ENCODE peak calls at places on chromosomes 7 and 10, in eight cellular contexts. E, N, B, F, S, K, M and I are unnamed samples.

GRCh38 chr7:157789094-157789493 is 452.3 kb downstream of the DNAJB6 start:
- DNase-seq in B (no peak), F (no peak), M (peak), K (no peak), E (no peak), N (no peak), S (no peak), I (no peak)

GRCh38 chr10:71269301-71270288 is 49.5 kb upstream of the SLC29A3 start:
- DNase-seq in M (peak), B (no peak), E (no peak), S (peak), K (peak), N (peak), F (peak), I (no peak)

GRCh38 chr10:60536529-60537114 is 146.9 kb upstream of the ANK3 start:
- DNase-seq in S (no peak), F (no peak), B (no peak), K (no peak), M (no peak), N (peak), E (no peak), I (no peak)

GRCh38 chr7:151520419-151521229 is 929 bp upstream of the RHEB start:
- DNase-seq in N (peak), E (peak), F (peak), M (peak), S (peak), B (peak), K (peak), I (no peak)

GRCh38 chr10:72162978-72163377 is 52.8 kb upstream of the ANAPC16 start:
- DNase-seq in B (no peak), F (no peak), E (no peak), S (no peak), M (no peak), K (no peak), N (peak), I (no peak)

GRCh38 chr10:50600831-50601466 is 22.8 kb downstream of the SGMS1 start:
- DNase-seq in M (no peak), F (no peak), E (no peak), B (no peak), S (no peak), K (no peak), N (no peak), I (no peak)

GRCh38 chr7:76267107-76267834 is 35.2 kb upstream of the HSPB1 start:
- DNase-seq in M (peak), B (no peak), S (no peak), N (no peak), E (no peak), K (no peak), F (no peak), I (no peak)

GRCh38 chr7:90488220-90488619 is 18.8 kb downstream of the PTTG1IP2 start:
- DNase-seq in M (no peak), S (no peak), E (no peak), F (no peak), B (no peak), K (no peak), N (no peak), I (no peak)

GRCh38 chr7:12031638-12032037 is 179.5 kb upstream of the TMEM106B start:
- DNase-seq in F (no peak), B (no peak), N (peak), M (peak), K (no peak), E (no peak), S (no peak), I (no peak)

GRCh38 chr7:55127622-55128081 is 108.8 kb downstream of the EGFR start:
- DNase-seq in E (peak), K (peak), S (no peak), N (peak), M (no peak), B (no peak), F (peak), I (no peak)

GRCh38 chr7:158834799-158835784 is 5.8 kb upstream of the ESYT2 start:
- DNase-seq in E (no peak), B (no peak), M (no peak), F (no peak), N (peak), K (no peak), S (peak), I (no peak)

GRCh38 chr10:380313-380955 is 245.2 kb downstream of the ZMYND11 start:
- DNase-seq in B (peak), E (peak), F (no peak), S (no peak), M (no peak), N (peak), K (no peak), I (no peak)

GRCh38 chr7:68537228-68538071 is 1060.8 kb upstream of the AUTS2 start:
- DNase-seq in B (no peak), S (no peak), F (no peak), N (no peak), E (no peak), M (no peak), K (no peak), I (no peak)

GRCh38 chr7:34070486-34071323 is 165.4 kb downstream of the BMPER start:
- DNase-seq in E (no peak), M (no peak), B (no peak), F (no peak), N (peak), K (no peak), S (no peak), I (no peak)

GRCh38 chr10:128463991-128464755 is 337.9 kb upstream of the MKI67 start:
- DNase-seq in B (peak), S (peak), E (peak), K (no peak), N (peak), F (no peak), M (peak), I (peak)

GRCh38 chr10:71312840-71313789 is 5.9 kb upstream of the SLC29A3 start:
- DNase-seq in K (no peak), S (peak), B (no peak), E (no peak), F (peak), N (peak), M (no peak), I (no peak)

GRCh38 chr7:36165059-36165458 is 12.0 kb downstream of the EEPD1 start:
- DNase-seq in K (no peak), E (no peak), S (no peak), F (no peak), N (peak), B (no peak), M (no peak), I (no peak)

GRCh38 chr10:32386623-32387022 is 39.7 kb upstream of the EPC1 start:
- DNase-seq in M (no peak), E (no peak), S (no peak), B (no peak), K (no peak), F (no peak), N (peak), I (no peak)

GRCh38 chr10:53091574-53091973 is 319.0 kb upstream of the MBL2 start:
- DNase-seq in M (no peak), F (no peak), S (no peak), N (no peak), E (no peak), K (no peak), B (no peak), I (no peak)

GRCh38 chr10:37754538-37755323 is 102.7 kb downstream of the ZNF248 start:
- DNase-seq in N (no peak), K (no peak), F (no peak), M (no peak), B (peak), S (no peak), E (no peak), I (no peak)

GRCh38 chr7:150850273-150850672 is 2.0 kb upstream of the AOC1 start:
- DNase-seq in K (no peak), M (no peak), B (no peak), F (no peak), S (no peak), E (no peak), N (no peak), I (peak)

GRCh38 chr10:132166216-132166950 is 20.4 kb upstream of the DPYSL4 start:
- DNase-seq in S (no peak), F (no peak), B (no peak), K (no peak), M (no peak), N (no peak), E (no peak), I (no peak)

GRCh38 chr10:64626856-64627255 is 1105.7 kb downstream of the REEP3 start:
- DNase-seq in E (no peak), K (no peak), M (no peak), B (no peak), N (no peak), S (no peak), F (no peak), I (no peak)

DNA sequence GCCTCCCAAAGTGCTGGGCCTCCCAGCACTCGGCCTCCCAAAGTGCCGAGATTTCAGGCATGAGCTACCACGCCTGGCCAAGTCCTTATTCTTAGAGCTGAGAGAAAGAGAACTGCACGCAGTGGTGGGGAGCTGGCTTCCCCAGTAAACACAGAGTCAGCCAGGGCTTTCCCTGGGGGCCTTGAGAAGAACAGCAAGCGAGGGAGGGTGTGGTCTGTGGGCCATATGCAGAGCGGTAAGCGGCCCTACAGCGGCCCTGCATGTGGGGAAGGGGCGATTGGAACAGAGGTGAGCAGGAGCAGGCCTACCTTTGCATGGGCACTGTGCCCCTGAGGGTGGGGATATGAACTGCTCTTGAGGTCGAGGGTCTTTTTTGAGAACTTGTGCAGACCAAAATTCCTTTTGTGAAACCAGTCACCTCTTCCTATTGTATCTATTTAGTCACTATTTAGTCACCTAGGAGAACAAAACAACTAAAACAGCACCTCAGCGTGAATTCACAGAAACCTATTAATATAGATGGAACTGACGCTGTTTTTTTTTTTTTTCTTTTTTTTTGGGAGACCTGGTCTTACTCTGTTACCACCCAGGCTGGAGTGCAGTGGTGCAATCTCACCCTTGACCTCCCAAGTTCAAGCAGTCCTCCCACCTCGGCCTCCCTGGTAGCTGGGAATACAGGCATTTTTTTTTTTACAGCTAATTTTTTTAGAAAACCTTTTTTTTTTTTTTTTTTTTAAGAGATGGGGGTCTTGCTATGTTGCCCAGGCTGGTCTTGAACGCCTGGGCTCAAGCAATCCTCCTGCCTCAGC is 36.9 kb upstream of the SH2D4B start:
- DNase-seq in S (no peak), M (peak), F (peak), E (peak), K (peak), B (peak), N (peak), I (no peak)
- TF ChIP-seq CTCF in S (no peak), M (no peak), F (no peak), E (no peak), K (no peak), B (no peak), N (no peak), I (no peak)

GRCh38 chr10:30384051-30384674 is 35.1 kb upstream of the MTPAP start:
- DNase-seq in E (no peak), F (no peak), N (no peak), K (no peak), B (no peak), S (no peak), M (no peak), I (no peak)

GRCh38 chr10:30383366-30383765 is 34.3 kb upstream of the MTPAP start:
- DNase-seq in B (no peak), M (no peak), F (no peak), K (no peak), N (peak), S (no peak), E (no peak), I (no peak)

GRCh38 chr10:30386801-30387588 is 37.9 kb upstream of the MTPAP start:
- DNase-seq in N (no peak), E (no peak), S (no peak), B (no peak), F (no peak), M (no peak), K (no peak), I (no peak)

GRCh38 chr10:30387646-30388243 is 38.7 kb upstream of the MTPAP start:
- DNase-seq in E (no peak), F (no peak), B (no peak), M (no peak), N (peak), K (no peak), S (no peak), I (no peak)

GRCh38 chr10:30384791-30385201 is 35.7 kb upstream of the MTPAP start:
- DNase-seq in M (peak), S (no peak), F (peak), B (no peak), K (no peak), E (no peak), N (peak), I (no peak)
- TF ChIP-seq CTCF in M (peak), S (no peak), F (peak), B (no peak), K (peak), E (peak), N (peak), I (peak)

DNA sequence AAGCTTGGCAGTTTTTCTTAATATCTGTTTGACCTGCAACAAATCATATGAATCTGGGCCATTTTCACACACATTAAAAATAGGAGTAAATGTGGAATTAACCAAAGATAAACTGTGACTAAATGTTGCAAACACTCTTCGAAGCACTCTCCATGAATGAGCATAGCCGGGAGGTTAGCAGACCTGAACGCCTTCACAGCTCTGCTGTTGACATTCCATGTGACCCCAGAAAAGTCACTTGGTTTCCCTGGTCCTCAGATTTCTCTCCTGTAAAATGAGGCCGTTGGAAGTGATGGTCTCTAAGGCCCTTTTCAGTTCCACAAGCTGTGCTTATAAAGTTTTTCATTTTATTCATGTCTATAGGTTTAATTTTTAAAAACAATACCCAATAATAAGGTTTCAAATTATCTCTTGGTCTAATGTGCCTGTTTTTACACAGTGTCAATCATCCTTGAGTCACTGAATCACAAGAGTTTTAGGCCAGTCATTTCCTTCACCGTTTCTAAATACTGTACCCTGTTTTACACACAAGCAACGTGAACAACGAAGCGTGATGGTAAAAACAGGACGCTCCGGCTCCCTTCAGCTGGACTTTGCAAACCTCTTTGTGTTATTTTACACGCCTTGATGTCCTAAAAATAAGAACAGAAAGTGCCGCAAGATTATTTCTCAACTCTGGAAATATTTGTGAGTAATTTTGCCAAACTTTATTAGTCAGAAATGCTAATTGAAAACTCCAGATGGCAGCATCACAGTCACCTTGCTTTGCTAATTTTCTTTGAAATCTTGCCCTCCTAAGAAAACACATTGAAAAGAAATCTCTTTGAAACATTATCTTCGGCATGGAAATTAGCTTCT is 38.6 kb upstream of the MET start:
- DNase-seq in E (no peak), M (no peak), N (peak), F (no peak), B (no peak), K (no peak), S (no peak), I (no peak)
- TF ChIP-seq CTCF in E (no peak), M (no peak), N (peak), F (no peak), B (no peak), K (no peak), S (no peak), I (no peak)

GRCh38 chr7:93178213-93178612 is 30.0 kb upstream of the SAMD9L start:
- DNase-seq in K (no peak), M (no peak), F (no peak), E (no peak), N (peak), S (no peak), B (no peak), I (no peak)

GRCh38 chr7:93172683-93173082 is 24.5 kb upstream of the SAMD9L start:
- DNase-seq in E (no peak), M (no peak), K (no peak), B (no peak), S (no peak), F (no peak), N (no peak), I (no peak)

GRCh38 chr7:93176961-93177580 is 28.9 kb upstream of the SAMD9L start:
- DNase-seq in M (no peak), F (no peak), S (no peak), K (no peak), N (no peak), E (no peak), B (no peak), I (no peak)

GRCh38 chr7:93171606-93172226 is 23.5 kb upstream of the SAMD9L start:
- DNase-seq in E (no peak), N (no peak), M (no peak), S (no peak), B (no peak), K (no peak), F (no peak), I (no peak)

DNA sequence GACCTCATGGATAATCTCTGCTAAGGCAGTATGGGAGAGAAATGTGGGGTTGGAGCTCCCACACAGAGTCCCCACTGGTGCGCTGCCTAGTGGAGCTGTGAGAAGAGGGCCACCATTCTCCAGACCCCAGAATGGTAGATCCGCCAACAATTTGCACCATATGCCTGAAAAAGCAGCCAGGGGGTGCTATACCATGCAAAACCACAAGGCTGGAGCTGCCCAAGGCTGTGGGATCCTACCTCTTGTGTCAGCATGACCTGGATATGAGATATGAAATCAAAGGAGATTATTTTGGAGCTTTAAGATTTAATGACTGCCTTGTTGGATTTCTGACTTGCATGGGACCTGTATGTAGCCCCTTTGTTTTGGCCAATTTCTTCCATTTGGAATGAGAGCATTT is 27.0 kb upstream of the SAMD9L start:
- DNase-seq in E (no peak), N (no peak), S (no peak), M (no peak), K (no peak), F (no peak), B (no peak), I (no peak)
- TF ChIP-seq CTCF in E (no peak), N (no peak), S (no peak), M (peak), K (no peak), F (no peak), B (no peak), I (no peak)

GRCh38 chr7:85806321-85806720 is 619.5 kb upstream of the SEMA3D start:
- DNase-seq in F (no peak), K (no peak), B (no peak), E (no peak), S (no peak), M (peak), N (no peak), I (no peak)
- TF ChIP-seq CTCF in F (no peak), K (no peak), B (no peak), E (no peak), S (no peak), M (peak), N (no peak), I (no peak)

GRCh38 chr7:87507446-87507845 is 32.0 kb upstream of the ABCB4 start:
- DNase-seq in S (no peak), K (no peak), E (no peak), N (no peak), B (no peak), M (no peak), F (no peak), I (no peak)
- TF ChIP-seq CTCF in S (no peak), K (peak), E (no peak), N (peak), B (no peak), M (peak), F (no peak), I (peak)